ENCODE peak calls at places on chromosomes 6 and 20, in seven cellular contexts. One of them, this sample, is unnamed.

GRCh38 chr20:51319522-51319921 is 223.0 kb downstream of the NFATC2 start:
- DNase-seq in CD8-positive, alpha-beta T cell: no peak
- DNase-seq in stimulated activated CD8-positive, alpha-beta memory T cell treated with anti-CD3 and anti-CD28 coated beads, Interleukin-15, amount 100 ng/mL, for 48 hours: no peak
- DNase-seq in T-helper 17 cell: no peak
- DNase-seq in WTC11: no peak
- DNase-seq in GM12878: no peak
- DNase-seq in mucosa of gallbladder: no peak
- DNase-seq in this sample: no peak

GRCh38 chr6:166754218-166755030 is 127.4 kb upstream of the RPS6KA2 start:
- DNase-seq in CD8-positive, alpha-beta T cell: no peak
- DNase-seq in stimulated activated CD8-positive, alpha-beta memory T cell treated with anti-CD3 and anti-CD28 coated beads, Interleukin-15, amount 100 ng/mL, for 48 hours: no peak
- DNase-seq in T-helper 17 cell: no peak
- DNase-seq in WTC11: no peak
- DNase-seq in GM12878: no peak
- DNase-seq in mucosa of gallbladder: no peak
- DNase-seq in this sample: no peak

GRCh38 chr20:14214046-14214445 is 123.4 kb downstream of the FLRT3 start:
- DNase-seq in CD8-positive, alpha-beta T cell: no peak
- DNase-seq in stimulated activated CD8-positive, alpha-beta memory T cell treated with anti-CD3 and anti-CD28 coated beads, Interleukin-15, amount 100 ng/mL, for 48 hours: no peak
- DNase-seq in T-helper 17 cell: no peak
- DNase-seq in WTC11: no peak
- DNase-seq in GM12878: no peak
- DNase-seq in mucosa of gallbladder: no peak
- DNase-seq in this sample: no peak

GRCh38 chr20:11484479-11484878 is 433.2 kb upstream of the BTBD3 start:
- DNase-seq in CD8-positive, alpha-beta T cell: no peak
- DNase-seq in stimulated activated CD8-positive, alpha-beta memory T cell treated with anti-CD3 and anti-CD28 coated beads, Interleukin-15, amount 100 ng/mL, for 48 hours: no peak
- DNase-seq in T-helper 17 cell: no peak
- DNase-seq in WTC11: no peak
- DNase-seq in GM12878: no peak
- DNase-seq in mucosa of gallbladder: no peak
- DNase-seq in this sample: no peak

GRCh38 chr6:7542065-7542877 is 800 bp downstream of the DSP start:
- DNase-seq in CD8-positive, alpha-beta T cell: no peak
- DNase-seq in stimulated activated CD8-positive, alpha-beta memory T cell treated with anti-CD3 and anti-CD28 coated beads, Interleukin-15, amount 100 ng/mL, for 48 hours: no peak
- DNase-seq in T-helper 17 cell: no peak
- DNase-seq in WTC11: peak; percentile 69
- DNase-seq in GM12878: no peak
- DNase-seq in mucosa of gallbladder: no peak
- DNase-seq in this sample: no peak

GRCh38 chr6:43781941-43782704 is 12.1 kb downstream of the VEGFA start:
- DNase-seq in CD8-positive, alpha-beta T cell: no peak
- DNase-seq in stimulated activated CD8-positive, alpha-beta memory T cell treated with anti-CD3 and anti-CD28 coated beads, Interleukin-15, amount 100 ng/mL, for 48 hours: no peak
- DNase-seq in T-helper 17 cell: no peak
- DNase-seq in WTC11: no peak
- DNase-seq in GM12878: no peak
- DNase-seq in mucosa of gallbladder: no peak
- DNase-seq in this sample: no peak

GRCh38 chr20:36821964-36822437 is 48.4 kb upstream of the DSN1 start:
- DNase-seq in CD8-positive, alpha-beta T cell: no peak
- DNase-seq in stimulated activated CD8-positive, alpha-beta memory T cell treated with anti-CD3 and anti-CD28 coated beads, Interleukin-15, amount 100 ng/mL, for 48 hours: no peak
- DNase-seq in T-helper 17 cell: no peak
- DNase-seq in WTC11: no peak
- DNase-seq in GM12878: no peak
- DNase-seq in mucosa of gallbladder: no peak
- DNase-seq in this sample: no peak

GRCh38 chr20:46705378-46705729 is 4.1 kb upstream of the SLC2A10 start:
- DNase-seq in CD8-positive, alpha-beta T cell: no peak
- DNase-seq in stimulated activated CD8-positive, alpha-beta memory T cell treated with anti-CD3 and anti-CD28 coated beads, Interleukin-15, amount 100 ng/mL, for 48 hours: no peak
- DNase-seq in T-helper 17 cell: no peak
- DNase-seq in WTC11: no peak
- DNase-seq in GM12878: no peak
- DNase-seq in mucosa of gallbladder: no peak
- DNase-seq in this sample: no peak

GRCh38 chr6:35327349-35328027 is 14.9 kb upstream of the PPARD start:
- DNase-seq in CD8-positive, alpha-beta T cell: peak; percentile 86
- DNase-seq in stimulated activated CD8-positive, alpha-beta memory T cell treated with anti-CD3 and anti-CD28 coated beads, Interleukin-15, amount 100 ng/mL, for 48 hours: peak; percentile 58
- DNase-seq in T-helper 17 cell: peak; percentile 55
- DNase-seq in WTC11: peak; percentile 76
- DNase-seq in GM12878: no peak
- DNase-seq in mucosa of gallbladder: peak; percentile 63
- DNase-seq in this sample: peak; percentile 61

GRCh38 chr20:14449323-14449722 is 111.9 kb upstream of the FLRT3 start:
- DNase-seq in CD8-positive, alpha-beta T cell: no peak
- DNase-seq in stimulated activated CD8-positive, alpha-beta memory T cell treated with anti-CD3 and anti-CD28 coated beads, Interleukin-15, amount 100 ng/mL, for 48 hours: no peak
- DNase-seq in T-helper 17 cell: no peak
- DNase-seq in WTC11: no peak
- DNase-seq in GM12878: no peak
- DNase-seq in mucosa of gallbladder: no peak
- DNase-seq in this sample: no peak

GRCh38 chr20:37598101-37598530 is 70.4 kb upstream of the BLCAP start:
- DNase-seq in CD8-positive, alpha-beta T cell: no peak
- DNase-seq in stimulated activated CD8-positive, alpha-beta memory T cell treated with anti-CD3 and anti-CD28 coated beads, Interleukin-15, amount 100 ng/mL, for 48 hours: no peak
- DNase-seq in T-helper 17 cell: no peak
- DNase-seq in WTC11: peak; percentile 77
- DNase-seq in GM12878: no peak
- DNase-seq in mucosa of gallbladder: no peak
- DNase-seq in this sample: peak; percentile 94

GRCh38 chr20:4070323-4071176 is 55.2 kb upstream of the RNF24 start:
- DNase-seq in CD8-positive, alpha-beta T cell: no peak
- DNase-seq in stimulated activated CD8-positive, alpha-beta memory T cell treated with anti-CD3 and anti-CD28 coated beads, Interleukin-15, amount 100 ng/mL, for 48 hours: no peak
- DNase-seq in T-helper 17 cell: no peak
- DNase-seq in WTC11: no peak
- DNase-seq in GM12878: no peak
- DNase-seq in mucosa of gallbladder: no peak
- DNase-seq in this sample: peak; percentile 19

GRCh38 chr6:79170431-79170830 is 64.1 kb downstream of the HMGN3 start:
- DNase-seq in CD8-positive, alpha-beta T cell: no peak
- DNase-seq in stimulated activated CD8-positive, alpha-beta memory T cell treated with anti-CD3 and anti-CD28 coated beads, Interleukin-15, amount 100 ng/mL, for 48 hours: no peak
- DNase-seq in T-helper 17 cell: no peak
- DNase-seq in WTC11: no peak
- DNase-seq in GM12878: no peak
- DNase-seq in mucosa of gallbladder: no peak
- DNase-seq in this sample: no peak

GRCh38 chr6:25334793-25335192 is 55.6 kb downstream of the CARMIL1 start:
- DNase-seq in CD8-positive, alpha-beta T cell: no peak
- DNase-seq in stimulated activated CD8-positive, alpha-beta memory T cell treated with anti-CD3 and anti-CD28 coated beads, Interleukin-15, amount 100 ng/mL, for 48 hours: no peak
- DNase-seq in T-helper 17 cell: no peak
- DNase-seq in WTC11: no peak
- DNase-seq in GM12878: no peak
- DNase-seq in mucosa of gallbladder: no peak
- DNase-seq in this sample: no peak

GRCh38 chr6:129419324-129419723 is 290.7 kb downstream of the ARHGAP18 start:
- DNase-seq in CD8-positive, alpha-beta T cell: no peak
- DNase-seq in stimulated activated CD8-positive, alpha-beta memory T cell treated with anti-CD3 and anti-CD28 coated beads, Interleukin-15, amount 100 ng/mL, for 48 hours: no peak
- DNase-seq in T-helper 17 cell: no peak
- DNase-seq in WTC11: no peak
- DNase-seq in GM12878: no peak
- DNase-seq in mucosa of gallbladder: no peak
- DNase-seq in this sample: no peak

GRCh38 chr6:167560673-167561569 is 236.0 kb downstream of the TTLL2 start:
- DNase-seq in CD8-positive, alpha-beta T cell: no peak
- DNase-seq in stimulated activated CD8-positive, alpha-beta memory T cell treated with anti-CD3 and anti-CD28 coated beads, Interleukin-15, amount 100 ng/mL, for 48 hours: no peak
- DNase-seq in T-helper 17 cell: no peak
- DNase-seq in WTC11: no peak
- DNase-seq in GM12878: no peak
- DNase-seq in mucosa of gallbladder: no peak
- DNase-seq in this sample: no peak

GRCh38 chr6:121305957-121306607 is 28.2 kb downstream of the TBC1D32 start:
- DNase-seq in CD8-positive, alpha-beta T cell: no peak
- DNase-seq in stimulated activated CD8-positive, alpha-beta memory T cell treated with anti-CD3 and anti-CD28 coated beads, Interleukin-15, amount 100 ng/mL, for 48 hours: no peak
- DNase-seq in T-helper 17 cell: no peak
- DNase-seq in WTC11: no peak
- DNase-seq in GM12878: no peak
- DNase-seq in mucosa of gallbladder: no peak
- DNase-seq in this sample: peak; percentile 51

GRCh38 chr6:160261991-160262718 is 3.5 kb upstream of the SLC22A2 start:
- DNase-seq in CD8-positive, alpha-beta T cell: no peak
- DNase-seq in stimulated activated CD8-positive, alpha-beta memory T cell treated with anti-CD3 and anti-CD28 coated beads, Interleukin-15, amount 100 ng/mL, for 48 hours: no peak
- DNase-seq in T-helper 17 cell: no peak
- DNase-seq in WTC11: no peak
- DNase-seq in GM12878: no peak
- DNase-seq in mucosa of gallbladder: no peak
- DNase-seq in this sample: no peak

GRCh38 chr20:1280421-1281102 is 14.5 kb downstream of the SNPH start:
- DNase-seq in CD8-positive, alpha-beta T cell: no peak
- DNase-seq in stimulated activated CD8-positive, alpha-beta memory T cell treated with anti-CD3 and anti-CD28 coated beads, Interleukin-15, amount 100 ng/mL, for 48 hours: no peak
- DNase-seq in T-helper 17 cell: no peak
- DNase-seq in WTC11: no peak
- DNase-seq in GM12878: no peak
- DNase-seq in mucosa of gallbladder: no peak
- DNase-seq in this sample: no peak

GRCh38 chr6:24428615-24429014 is 25.9 kb downstream of the MRS2 start:
- DNase-seq in CD8-positive, alpha-beta T cell: no peak
- DNase-seq in stimulated activated CD8-positive, alpha-beta memory T cell treated with anti-CD3 and anti-CD28 coated beads, Interleukin-15, amount 100 ng/mL, for 48 hours: no peak
- DNase-seq in T-helper 17 cell: no peak
- DNase-seq in WTC11: no peak
- DNase-seq in GM12878: no peak
- DNase-seq in mucosa of gallbladder: no peak
- DNase-seq in this sample: no peak

GRCh38 chr20:22887796-22888195 is 147.3 kb upstream of the SSTR4 start:
- DNase-seq in CD8-positive, alpha-beta T cell: no peak
- DNase-seq in stimulated activated CD8-positive, alpha-beta memory T cell treated with anti-CD3 and anti-CD28 coated beads, Interleukin-15, amount 100 ng/mL, for 48 hours: no peak
- DNase-seq in T-helper 17 cell: no peak
- DNase-seq in WTC11: no peak
- DNase-seq in GM12878: no peak
- DNase-seq in mucosa of gallbladder: no peak
- DNase-seq in this sample: no peak

GRCh38 chr6:80673367-80673766 is 566.9 kb downstream of the BCKDHB start:
- DNase-seq in CD8-positive, alpha-beta T cell: no peak
- DNase-seq in stimulated activated CD8-positive, alpha-beta memory T cell treated with anti-CD3 and anti-CD28 coated beads, Interleukin-15, amount 100 ng/mL, for 48 hours: no peak
- DNase-seq in T-helper 17 cell: no peak
- DNase-seq in WTC11: no peak
- DNase-seq in GM12878: no peak
- DNase-seq in mucosa of gallbladder: no peak
- DNase-seq in this sample: no peak

GRCh38 chr6:108728826-108729225 is 119.4 kb upstream of the ARMC2 start:
- DNase-seq in CD8-positive, alpha-beta T cell: no peak
- DNase-seq in stimulated activated CD8-positive, alpha-beta memory T cell treated with anti-CD3 and anti-CD28 coated beads, Interleukin-15, amount 100 ng/mL, for 48 hours: no peak
- DNase-seq in T-helper 17 cell: no peak
- DNase-seq in WTC11: no peak
- DNase-seq in GM12878: no peak
- DNase-seq in mucosa of gallbladder: no peak
- DNase-seq in this sample: peak; percentile 96

GRCh38 chr6:81808834-81809598 is 56.5 kb upstream of the TENT5A start:
- DNase-seq in CD8-positive, alpha-beta T cell: no peak
- DNase-seq in stimulated activated CD8-positive, alpha-beta memory T cell treated with anti-CD3 and anti-CD28 coated beads, Interleukin-15, amount 100 ng/mL, for 48 hours: no peak
- DNase-seq in T-helper 17 cell: no peak
- DNase-seq in WTC11: no peak
- DNase-seq in GM12878: no peak
- DNase-seq in mucosa of gallbladder: no peak
- DNase-seq in this sample: no peak

GRCh38 chr6:79737172-79737571 is 106.0 kb downstream of the SH3BGRL2 start:
- DNase-seq in CD8-positive, alpha-beta T cell: no peak
- DNase-seq in stimulated activated CD8-positive, alpha-beta memory T cell treated with anti-CD3 and anti-CD28 coated beads, Interleukin-15, amount 100 ng/mL, for 48 hours: no peak
- DNase-seq in T-helper 17 cell: no peak
- DNase-seq in WTC11: no peak
- DNase-seq in GM12878: no peak
- DNase-seq in mucosa of gallbladder: no peak
- DNase-seq in this sample: no peak

GRCh38 chr6:78340755-78341154 is 526.6 kb upstream of the IRAK1BP1 start:
- DNase-seq in CD8-positive, alpha-beta T cell: no peak
- DNase-seq in stimulated activated CD8-positive, alpha-beta memory T cell treated with anti-CD3 and anti-CD28 coated beads, Interleukin-15, amount 100 ng/mL, for 48 hours: no peak
- DNase-seq in T-helper 17 cell: no peak
- DNase-seq in WTC11: no peak
- DNase-seq in GM12878: no peak
- DNase-seq in mucosa of gallbladder: no peak
- DNase-seq in this sample: no peak

This sample was measured in NCI-H524.